ENCODE peak calls at places on chromosomes 13 and 19, in four cellular contexts. L is H1, F is GM12878, S is HepG2. M is an unnamed sample. For H3K9me3, the result is how much of the 10 kb centered on the place peaks cover.

GRCh38 chr13:41463823-41464602 is 6.7 kb downstream of the RGCC start:
- DNase-seq in F (peak), L (no peak), S (no peak), M (no peak)

GRCh38 chr19:18364826-18365528 is 21.0 kb upstream of the GDF15 start:
- DNase-seq in F (no peak), S (peak), L (no peak), M (peak)

GRCh38 chr19:35975608-35976214 is 19.3 kb upstream of the SDHAF1 start:
- DNase-seq in F (no peak), S (no peak), L (no peak), M (no peak)

GRCh38 chr13:65943711-65944110 is 1286.4 kb downstream of the PCDH9 start:
- DNase-seq in S (no peak), F (no peak), L (no peak), M (no peak)

GRCh38 chr13:50129065-50129922 is 114.0 kb downstream of the KCNRG start:
- DNase-seq in F (no peak), S (no peak), L (no peak), M (no peak)

GRCh38 chr13:84645196-84646071 is 763.2 kb upstream of the SLITRK1 start:
- DNase-seq in F (no peak), S (no peak), L (no peak), M (no peak)

GRCh38 chr13:41193919-41194824 is at the start of gene KBTBD7:
- DNase-seq in S (peak), F (peak), L (peak), M (peak)

GRCh38 chr13:73465629-73465974 is 406.8 kb downstream of the KLF5 start:
- DNase-seq in L (no peak), S (no peak), F (no peak), M (no peak)

GRCh38 chr19:32870154-32870573 is 597 bp upstream of the SLC7A9 start:
- DNase-seq in L (no peak), S (peak), F (no peak), M (no peak)

GRCh38 chr13:36418022-36418805 is 14.1 kb upstream of the CCNA1 start:
- DNase-seq in S (no peak), L (no peak), F (peak), M (no peak)
- TF ChIP-seq TCF12 in S (no peak), L (no peak), F (peak), M (no peak)

GRCh38 chr19:22604571-22605274 is 29.4 kb upstream of the ZNF492 start:
- DNase-seq in F (no peak), S (no peak), L (no peak), M (no peak)

GRCh38 chr19:22606954-22607652 is 27.0 kb upstream of the ZNF492 start:
- DNase-seq in F (no peak), L (no peak), S (no peak), M (no peak)

GRCh38 chr19:22606212-22606553 is 27.9 kb upstream of the ZNF492 start:
- DNase-seq in L (no peak), S (no peak), F (no peak), M (no peak)

GRCh38 chr19:22603518-22604440 is 30.3 kb upstream of the ZNF492 start:
- DNase-seq in L (no peak), F (no peak), S (no peak), M (no peak)

GRCh38 chr19:22605275-22606211 is 28.6 kb upstream of the ZNF492 start:
- DNase-seq in S (no peak), L (no peak), F (no peak), M (no peak)
- H3K9me3 ChIP-seq in S (half or more), L (half or more), F (under half), M (under half)

DNA sequence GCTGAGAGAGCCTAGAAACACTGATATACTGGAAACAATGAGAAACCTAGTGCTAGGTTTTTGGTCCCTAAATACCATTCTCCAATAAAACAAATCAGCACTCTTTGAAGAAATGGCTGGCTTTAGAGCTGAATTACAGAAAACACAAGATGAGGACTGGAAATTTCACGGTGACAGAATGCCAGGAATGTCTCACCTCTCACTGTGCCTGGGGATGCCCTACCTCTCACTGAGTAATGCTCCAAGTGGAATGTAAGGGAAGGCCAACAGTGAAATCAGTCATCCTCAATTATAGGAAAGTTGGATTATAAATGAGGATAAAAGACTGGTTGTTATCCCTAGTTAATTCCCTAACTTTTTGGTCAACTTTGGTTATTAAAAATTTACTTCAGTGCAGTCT is 259.0 kb downstream of the NALCN start:
- DNase-seq in L (no peak), F (no peak), S (no peak), M (no peak)
- TF ChIP-seq TCF12 in L (no peak), F (no peak), S (no peak), M (no peak)

GRCh38 chr19:12222980-12223630 is 60.2 kb downstream of the ZNF136 start:
- DNase-seq in L (no peak), S (no peak), F (no peak), M (no peak)

DNA sequence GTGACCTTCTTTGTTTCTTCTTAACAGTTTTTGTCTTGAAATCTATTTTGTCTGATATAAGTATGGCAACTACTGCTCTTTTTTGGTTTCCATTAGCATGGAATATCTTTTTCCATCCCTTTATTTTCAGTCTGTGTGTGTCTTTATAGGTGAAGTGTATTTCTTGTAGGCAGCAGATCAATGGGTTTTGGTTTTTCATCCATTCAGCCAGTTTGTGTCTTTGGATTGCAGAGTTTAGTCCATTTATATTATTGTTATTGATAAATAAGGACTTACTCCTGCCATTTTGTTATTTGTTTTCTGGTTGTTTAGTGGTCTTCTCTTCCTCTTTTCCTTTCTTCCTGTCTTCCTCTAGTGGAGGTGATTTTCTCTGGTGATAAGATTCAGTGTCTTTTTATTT is 54.4 kb downstream of the ZNF136 start:
- DNase-seq in S (no peak), L (no peak), F (no peak), M (no peak)
- H3K9me3 ChIP-seq in S (under half), L (half or more), F (under half), M (under half)

DNA sequence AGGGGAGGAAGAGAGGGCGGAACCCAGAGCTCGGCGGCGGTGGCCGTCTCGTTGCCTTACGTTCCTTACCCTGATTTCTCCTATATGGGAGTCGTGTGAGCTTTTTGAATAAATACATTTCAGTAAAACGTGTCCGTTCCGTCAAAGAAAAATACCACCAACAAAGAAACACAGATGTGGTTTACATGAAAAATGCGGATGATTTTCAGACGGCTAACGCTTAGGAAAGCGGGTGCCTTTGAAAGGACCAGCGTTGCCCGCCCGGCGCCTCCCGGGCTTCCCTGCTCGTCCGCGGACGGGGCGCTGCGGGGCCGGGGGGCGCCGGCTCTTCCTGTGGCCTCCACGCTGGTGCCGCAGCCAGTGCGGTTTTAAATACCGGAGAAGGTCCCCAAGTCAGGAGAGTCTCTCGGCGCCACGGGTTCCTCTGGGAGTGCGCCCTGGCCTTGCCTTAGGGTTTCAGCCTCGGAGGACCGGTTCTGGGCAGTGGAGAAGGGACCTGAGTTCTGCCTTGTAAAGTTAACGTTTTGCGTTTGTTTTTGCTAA is 813 bp downstream of the UPF3A start:
- DNase-seq in L (no peak), S (peak), F (peak), M (peak)
- TF ChIP-seq TCF12 in L (no peak), S (no peak), F (no peak), M (no peak)

GRCh38 chr13:21058361-21058760 is 3.0 kb downstream of the LATS2 start:
- DNase-seq in S (no peak), F (no peak), L (no peak), M (no peak)

GRCh38 chr13:21060063-21060826 is 1.1 kb downstream of the LATS2 start:
- DNase-seq in L (no peak), S (no peak), F (no peak), M (no peak)

GRCh38 chr13:21061077-21061945 is at the start of gene LATS2:
- DNase-seq in F (peak), S (peak), L (peak), M (peak)

GRCh38 chr13:21063031-21063430 is 1.6 kb upstream of the LATS2 start:
- DNase-seq in L (no peak), S (no peak), F (no peak), M (no peak)

GRCh38 chr13:21060827-21061076 is 634 bp downstream of the LATS2 start:
- DNase-seq in L (no peak), S (no peak), F (no peak), M (peak)
- H3K9me3 ChIP-seq in L (under half), S (under half), F (under half), M (under half)

GRCh38 chr19:22503524-22503923 is 81.4 kb upstream of the ZNF98 start:
- DNase-seq in L (no peak), S (no peak), F (no peak), M (no peak)
- TF ChIP-seq TCF12 in L (no peak), S (no peak), F (no peak), M (no peak)

GRCh38 chr13:35733832-35734231 is 257.3 kb upstream of the MAB21L1 start:
- DNase-seq in L (no peak), S (no peak), F (no peak), M (no peak)

GRCh38 chr13:35727881-35728280 is 251.4 kb upstream of the MAB21L1 start:
- DNase-seq in F (no peak), S (no peak), L (no peak), M (no peak)

GRCh38 chr13:35731471-35731870 is 255.0 kb upstream of the MAB21L1 start:
- DNase-seq in L (no peak), S (no peak), F (no peak), M (no peak)

GRCh38 chr13:35732565-35732964 is 256.1 kb upstream of the MAB21L1 start:
- DNase-seq in S (no peak), L (no peak), F (no peak), M (no peak)

GRCh38 chr13:35729926-35730627 is 253.6 kb upstream of the MAB21L1 start:
- DNase-seq in L (no peak), F (peak), S (no peak), M (no peak)
- H3K9me3 ChIP-seq in L (under half), F (under half), S (under half), M (under half)